ENCODE peak calls at places on chromosomes 5 and 9, in eight cellular contexts. One of them, this sample, is unnamed.

GRCh38 chr5:132388244-132389050 is 18.9 kb downstream of the SLC22A5 start:
- DNase-seq in tibial artery: no peak
- DNase-seq in prostate gland: no peak
- DNase-seq in HepG2: no peak
- DNase-seq in body of pancreas: peak
- DNase-seq in colonic mucosa: no peak
- DNase-seq in AG04450: no peak
- DNase-seq in fibroblast of the aortic adventitia: peak
- DNase-seq in this sample: peak

GRCh38 chr5:132138260-132138659 is 64.7 kb downstream of the CSF2 start:
- DNase-seq in tibial artery: no peak
- DNase-seq in prostate gland: no peak
- DNase-seq in HepG2: no peak
- DNase-seq in body of pancreas: no peak
- DNase-seq in colonic mucosa: no peak
- DNase-seq in AG04450: no peak
- DNase-seq in fibroblast of the aortic adventitia: peak
- DNase-seq in this sample: no peak

GRCh38 chr9:89304479-89305188 is 6.4 kb upstream of the CKS2 start:
- DNase-seq in tibial artery: no peak
- DNase-seq in prostate gland: no peak
- DNase-seq in HepG2: no peak
- DNase-seq in body of pancreas: no peak
- DNase-seq in colonic mucosa: no peak
- DNase-seq in AG04450: no peak
- DNase-seq in fibroblast of the aortic adventitia: no peak
- DNase-seq in this sample: no peak

GRCh38 chr5:10576790-10577189 is 12.9 kb downstream of the ANKRD33B start:
- DNase-seq in tibial artery: no peak
- DNase-seq in prostate gland: no peak
- DNase-seq in HepG2: no peak
- DNase-seq in body of pancreas: no peak
- DNase-seq in colonic mucosa: no peak
- DNase-seq in AG04450: no peak
- DNase-seq in fibroblast of the aortic adventitia: no peak
- DNase-seq in this sample: no peak

GRCh38 chr9:114287763-114288232 is 35.1 kb upstream of the ORM1 start:
- DNase-seq in tibial artery: peak
- DNase-seq in prostate gland: no peak
- DNase-seq in HepG2: no peak
- DNase-seq in body of pancreas: peak
- DNase-seq in colonic mucosa: no peak
- DNase-seq in AG04450: no peak
- DNase-seq in fibroblast of the aortic adventitia: no peak
- DNase-seq in this sample: no peak

GRCh38 chr5:67245259-67245846 is 48.8 kb upstream of the CD180 start:
- DNase-seq in tibial artery: no peak
- DNase-seq in prostate gland: no peak
- DNase-seq in HepG2: no peak
- DNase-seq in body of pancreas: no peak
- DNase-seq in colonic mucosa: no peak
- DNase-seq in AG04450: no peak
- DNase-seq in fibroblast of the aortic adventitia: no peak
- DNase-seq in this sample: no peak

GRCh38 chr9:32755730-32756129 is 27.6 kb upstream of the TMEM215 start:
- DNase-seq in tibial artery: no peak
- DNase-seq in prostate gland: no peak
- DNase-seq in HepG2: no peak
- DNase-seq in body of pancreas: no peak
- DNase-seq in colonic mucosa: no peak
- DNase-seq in AG04450: no peak
- DNase-seq in fibroblast of the aortic adventitia: no peak
- DNase-seq in this sample: no peak

GRCh38 chr5:13356226-13356625 is 588.3 kb downstream of the DNAH5 start:
- DNase-seq in tibial artery: no peak
- DNase-seq in prostate gland: no peak
- DNase-seq in HepG2: no peak
- DNase-seq in body of pancreas: no peak
- DNase-seq in colonic mucosa: no peak
- DNase-seq in AG04450: no peak
- DNase-seq in fibroblast of the aortic adventitia: peak
- DNase-seq in this sample: no peak

GRCh38 chr5:96326902-96327301 is 106.1 kb downstream of the PCSK1 start:
- DNase-seq in tibial artery: no peak
- DNase-seq in prostate gland: no peak
- DNase-seq in HepG2: no peak
- DNase-seq in body of pancreas: no peak
- DNase-seq in colonic mucosa: no peak
- DNase-seq in AG04450: no peak
- DNase-seq in fibroblast of the aortic adventitia: no peak
- DNase-seq in this sample: no peak

GRCh38 chr5:96330532-96331140 is 102.4 kb downstream of the PCSK1 start:
- DNase-seq in tibial artery: no peak
- DNase-seq in prostate gland: no peak
- DNase-seq in HepG2: no peak
- DNase-seq in body of pancreas: no peak
- DNase-seq in colonic mucosa: no peak
- DNase-seq in AG04450: no peak
- DNase-seq in fibroblast of the aortic adventitia: no peak
- DNase-seq in this sample: peak

GRCh38 chr5:96329886-96330531 is 103.0 kb downstream of the PCSK1 start:
- DNase-seq in tibial artery: no peak
- DNase-seq in prostate gland: no peak
- DNase-seq in HepG2: no peak
- DNase-seq in body of pancreas: no peak
- DNase-seq in colonic mucosa: no peak
- DNase-seq in AG04450: no peak
- DNase-seq in fibroblast of the aortic adventitia: no peak
- DNase-seq in this sample: no peak

GRCh38 chr5:96329294-96329693 is 103.8 kb downstream of the PCSK1 start:
- DNase-seq in tibial artery: no peak
- DNase-seq in prostate gland: no peak
- DNase-seq in HepG2: no peak
- DNase-seq in body of pancreas: no peak
- DNase-seq in colonic mucosa: no peak
- DNase-seq in AG04450: no peak
- DNase-seq in fibroblast of the aortic adventitia: no peak
- DNase-seq in this sample: no peak

DNA sequence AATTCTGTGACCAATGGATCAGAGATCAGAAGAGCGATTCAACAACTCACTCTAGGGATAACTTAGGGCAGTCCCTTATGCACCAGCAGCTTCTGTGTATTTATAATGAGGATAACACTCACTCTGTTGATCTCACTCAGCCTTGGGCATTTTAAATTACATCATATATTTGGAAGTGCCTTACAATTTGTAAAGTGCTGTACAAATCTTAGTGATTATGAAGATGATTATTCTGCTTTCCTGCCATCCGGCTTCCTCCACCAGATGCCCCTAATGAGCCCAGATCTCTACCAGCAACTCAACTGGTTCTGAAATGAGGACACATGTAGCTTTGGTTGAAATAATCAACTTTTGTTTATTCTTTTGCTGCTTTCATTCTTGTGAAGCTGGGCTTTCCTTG is 105.3 kb downstream of the PCSK1 start:
- DNase-seq in tibial artery: no peak
- DNase-seq in prostate gland: no peak
- DNase-seq in HepG2: no peak
- DNase-seq in body of pancreas: no peak
- DNase-seq in colonic mucosa: no peak
- DNase-seq in AG04450: no peak
- DNase-seq in fibroblast of the aortic adventitia: no peak
- DNase-seq in this sample: no peak
- TF ChIP-seq CTCF in tibial artery: no peak
- TF ChIP-seq CTCF in prostate gland: no peak
- TF ChIP-seq CTCF in HepG2: no peak
- TF ChIP-seq CTCF in body of pancreas: no peak
- TF ChIP-seq CTCF in colonic mucosa: no peak
- TF ChIP-seq CTCF in AG04450: peak
- TF ChIP-seq CTCF in fibroblast of the aortic adventitia: no peak
- TF ChIP-seq CTCF in this sample: no peak

GRCh38 chr5:181173027-181173419 is 25.6 kb downstream of the OR2V2 start:
- DNase-seq in tibial artery: no peak
- DNase-seq in prostate gland: no peak
- DNase-seq in HepG2: no peak
- DNase-seq in body of pancreas: no peak
- DNase-seq in colonic mucosa: no peak
- DNase-seq in AG04450: no peak
- DNase-seq in fibroblast of the aortic adventitia: no peak
- DNase-seq in this sample: no peak
- H3K4me3 ChIP-seq in tibial artery: no peak
- H3K4me3 ChIP-seq in prostate gland: no peak
- H3K4me3 ChIP-seq in HepG2: peak
- H3K4me3 ChIP-seq in body of pancreas: no peak
- H3K4me3 ChIP-seq in colonic mucosa: no peak
- H3K4me3 ChIP-seq in AG04450: peak
- H3K4me3 ChIP-seq in fibroblast of the aortic adventitia: no peak
- H3K4me3 ChIP-seq in this sample: peak

GRCh38 chr5:125668904-125669303 is 754.3 kb upstream of the GRAMD2B start:
- DNase-seq in tibial artery: no peak
- DNase-seq in prostate gland: no peak
- DNase-seq in HepG2: no peak
- DNase-seq in body of pancreas: no peak
- DNase-seq in colonic mucosa: peak
- DNase-seq in AG04450: no peak
- DNase-seq in fibroblast of the aortic adventitia: no peak
- DNase-seq in this sample: no peak

GRCh38 chr5:125673359-125673950 is 749.8 kb upstream of the GRAMD2B start:
- DNase-seq in tibial artery: no peak
- DNase-seq in prostate gland: no peak
- DNase-seq in HepG2: no peak
- DNase-seq in body of pancreas: no peak
- DNase-seq in colonic mucosa: no peak
- DNase-seq in AG04450: no peak
- DNase-seq in fibroblast of the aortic adventitia: no peak
- DNase-seq in this sample: no peak
- TF ChIP-seq CTCF in tibial artery: no peak
- TF ChIP-seq CTCF in prostate gland: no peak
- TF ChIP-seq CTCF in HepG2: no peak
- TF ChIP-seq CTCF in body of pancreas: no peak
- TF ChIP-seq CTCF in colonic mucosa: no peak
- TF ChIP-seq CTCF in AG04450: no peak
- TF ChIP-seq CTCF in fibroblast of the aortic adventitia: no peak
- TF ChIP-seq CTCF in this sample: no peak

DNA sequence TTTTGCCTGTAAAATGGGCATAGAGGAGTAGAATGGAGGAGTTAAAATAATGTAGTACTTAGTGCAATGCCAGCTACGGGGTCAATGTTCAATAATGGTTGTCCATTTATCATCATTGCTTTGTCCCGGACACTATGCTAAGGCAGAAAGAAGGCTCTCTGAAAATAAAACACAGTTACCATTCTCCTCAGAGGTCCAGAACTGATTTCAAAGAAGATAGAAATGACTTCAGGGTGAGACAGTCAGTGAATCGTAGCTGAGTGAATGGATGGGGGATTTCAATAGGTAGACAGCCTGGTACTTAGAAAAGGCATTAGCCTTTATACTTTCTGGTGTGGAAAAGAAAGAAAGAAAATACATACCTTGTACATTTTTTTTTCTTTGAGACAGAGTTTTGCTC is 1.2 kb upstream of the AK3 start:
- DNase-seq in tibial artery: no peak
- DNase-seq in prostate gland: no peak
- DNase-seq in HepG2: no peak
- DNase-seq in body of pancreas: no peak
- DNase-seq in colonic mucosa: no peak
- DNase-seq in AG04450: no peak
- DNase-seq in fibroblast of the aortic adventitia: no peak
- DNase-seq in this sample: no peak
- H3K4me3 ChIP-seq in tibial artery: no peak
- H3K4me3 ChIP-seq in prostate gland: no peak
- H3K4me3 ChIP-seq in HepG2: peak
- H3K4me3 ChIP-seq in body of pancreas: no peak
- H3K4me3 ChIP-seq in colonic mucosa: no peak
- H3K4me3 ChIP-seq in AG04450: peak
- H3K4me3 ChIP-seq in fibroblast of the aortic adventitia: no peak
- H3K4me3 ChIP-seq in this sample: no peak

DNA sequence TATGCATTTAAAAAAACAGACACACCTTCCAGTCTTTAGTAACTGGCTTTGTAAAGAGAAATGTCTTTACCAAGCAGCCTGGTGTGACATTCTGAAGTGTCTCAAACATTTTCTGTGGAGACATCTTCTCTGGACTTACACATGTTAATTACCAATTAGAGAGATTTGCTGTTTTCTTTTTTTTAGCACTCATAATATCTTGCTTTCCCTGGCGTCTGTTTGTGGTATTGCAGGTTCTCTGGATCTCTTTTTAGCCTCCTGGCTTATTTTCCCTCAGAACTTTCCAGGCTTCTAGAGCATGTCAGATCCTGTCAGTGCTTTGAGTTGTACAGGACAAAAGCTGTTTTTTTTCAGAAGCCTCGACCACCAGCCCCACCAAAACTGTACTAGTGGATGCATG is 92.5 kb downstream of the MSX2 start:
- DNase-seq in tibial artery: no peak
- DNase-seq in prostate gland: no peak
- DNase-seq in HepG2: no peak
- DNase-seq in body of pancreas: no peak
- DNase-seq in colonic mucosa: no peak
- DNase-seq in AG04450: no peak
- DNase-seq in fibroblast of the aortic adventitia: no peak
- DNase-seq in this sample: no peak
- TF ChIP-seq CTCF in tibial artery: no peak
- TF ChIP-seq CTCF in prostate gland: no peak
- TF ChIP-seq CTCF in HepG2: no peak
- TF ChIP-seq CTCF in body of pancreas: no peak
- TF ChIP-seq CTCF in colonic mucosa: no peak
- TF ChIP-seq CTCF in AG04450: peak
- TF ChIP-seq CTCF in fibroblast of the aortic adventitia: peak
- TF ChIP-seq CTCF in this sample: no peak

DNA sequence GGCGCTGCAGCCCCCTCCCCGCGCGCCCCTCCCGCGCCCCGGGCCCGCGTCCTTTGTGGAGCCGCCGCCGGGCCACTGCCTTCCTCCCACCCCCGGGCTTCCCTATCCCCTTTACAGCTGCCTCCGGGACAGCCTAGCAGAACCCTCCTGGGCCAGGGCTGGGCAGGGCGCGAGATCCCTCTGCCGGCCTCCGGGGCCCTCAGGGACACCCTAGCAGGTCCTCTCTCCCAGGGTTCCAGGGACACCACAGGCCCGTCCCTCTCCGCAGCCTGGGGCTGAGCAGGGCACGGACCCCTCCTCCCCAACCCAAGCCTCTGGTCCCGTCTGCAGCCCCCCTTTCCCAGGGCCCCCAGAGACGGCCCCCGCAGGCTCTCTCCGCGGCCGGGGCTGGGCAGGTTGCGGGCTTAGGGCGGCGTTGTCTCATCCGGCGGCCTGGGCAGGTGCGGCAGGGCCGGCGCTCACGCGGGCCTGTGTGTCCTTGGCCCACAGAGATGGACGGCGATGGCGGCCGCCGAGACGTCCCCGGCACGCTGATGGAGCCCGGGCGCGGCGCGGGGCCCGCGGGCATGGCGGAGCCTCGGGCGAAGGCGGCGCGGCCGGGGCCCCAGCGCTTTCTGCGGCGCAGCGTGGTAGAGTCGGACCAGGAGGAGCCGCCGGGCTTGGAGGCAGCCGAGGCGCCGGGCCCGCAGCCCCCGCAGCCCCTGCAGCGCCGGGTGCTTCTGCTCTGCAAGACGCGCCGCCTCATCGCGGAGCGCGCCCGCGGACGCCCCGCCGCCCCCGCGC is 691 bp downstream of the WNK2 start:
- DNase-seq in tibial artery: no peak
- DNase-seq in prostate gland: no peak
- DNase-seq in HepG2: no peak
- DNase-seq in body of pancreas: peak
- DNase-seq in colonic mucosa: peak
- DNase-seq in AG04450: no peak
- DNase-seq in fibroblast of the aortic adventitia: no peak
- DNase-seq in this sample: no peak
- H3K4me3 ChIP-seq in tibial artery: peak
- H3K4me3 ChIP-seq in prostate gland: peak
- H3K4me3 ChIP-seq in HepG2: peak
- H3K4me3 ChIP-seq in body of pancreas: peak
- H3K4me3 ChIP-seq in colonic mucosa: peak
- H3K4me3 ChIP-seq in AG04450: no peak
- H3K4me3 ChIP-seq in fibroblast of the aortic adventitia: no peak
- H3K4me3 ChIP-seq in this sample: peak